ENCODE peak calls at places on chromosomes 1 and 21, in six cellular contexts. C, R, T, U, L and V are unnamed samples.

GRCh38 chr1:60989745-60990718 is 92.3 kb upstream of the NFIA start:
- DNase-seq in C (no peak), R (no peak), T (no peak), U (no peak), L (peak), V (no peak)

GRCh38 chr1:30527511-30528140 is 195.8 kb downstream of the MATN1 start:
- DNase-seq in C (no peak), R (no peak), T (no peak), U (no peak), L (peak), V (no peak)

GRCh38 chr1:231817813-231818212 is 191.2 kb downstream of the DISC1 start:
- DNase-seq in C (no peak), R (no peak), T (no peak), U (no peak), L (no peak), V (no peak)

GRCh38 chr1:183093066-183093668 is 69.9 kb downstream of the LAMC1 start:
- DNase-seq in C (no peak), R (no peak), T (no peak), U (no peak), L (no peak), V (no peak)

GRCh38 chr1:115293006-115293405 is 45.0 kb downstream of the NGF start:
- DNase-seq in C (no peak), R (no peak), T (no peak), U (no peak), L (no peak), V (no peak)

GRCh38 chr1:155938220-155938627 is 3.2 kb upstream of the RXFP4 start:
- DNase-seq in C (no peak), R (peak), T (peak), U (no peak), L (peak), V (no peak)

GRCh38 chr1:36864182-36865079 is 169.9 kb downstream of the GRIK3 start:
- DNase-seq in C (peak), R (peak), T (peak), U (no peak), L (no peak), V (no peak)

GRCh38 chr21:46317710-46318463 is 5.8 kb downstream of the C21orf58 start:
- DNase-seq in C (no peak), R (no peak), T (no peak), U (no peak), L (no peak), V (no peak)

GRCh38 chr1:228009828-228010775 is 3.3 kb downstream of the WNT3A start:
- DNase-seq in C (no peak), R (no peak), T (no peak), U (no peak), L (no peak), V (peak)

GRCh38 chr1:19009882-19010321 is 53.4 kb upstream of the IFFO2 start:
- DNase-seq in C (no peak), R (no peak), T (no peak), U (no peak), L (peak), V (no peak)

GRCh38 chr1:243735457-243735856 is 114.6 kb downstream of the AKT3 start:
- DNase-seq in C (no peak), R (no peak), T (no peak), U (no peak), L (no peak), V (no peak)

GRCh38 chr1:113654883-113655282 is 104.4 kb downstream of the PHTF1 start:
- DNase-seq in C (no peak), R (no peak), T (no peak), U (no peak), L (no peak), V (no peak)

GRCh38 chr1:240405751-240406150 is 206.2 kb downstream of the GREM2 start:
- DNase-seq in C (no peak), R (no peak), T (no peak), U (no peak), L (no peak), V (no peak)

GRCh38 chr1:35444519-35444774 is 112.8 kb downstream of the KIAA0319L start:
- DNase-seq in C (no peak), R (no peak), T (no peak), U (no peak), L (no peak), V (no peak)

GRCh38 chr21:45551316-45551715 is 9.1 kb upstream of the SLC19A1 start:
- DNase-seq in C (no peak), R (no peak), T (no peak), U (no peak), L (peak), V (no peak)

GRCh38 chr1:8858888-8859706 is 19.4 kb downstream of the ENO1 start:
- DNase-seq in C (peak), R (no peak), T (peak), U (no peak), L (peak), V (no peak)

GRCh38 chr1:23456226-23456625 is 27.8 kb downstream of the ASAP3 start:
- DNase-seq in C (no peak), R (no peak), T (no peak), U (no peak), L (no peak), V (no peak)

GRCh38 chr1:193219391-193219790 is 33.0 kb upstream of the B3GALT2 start:
- DNase-seq in C (no peak), R (no peak), T (no peak), U (no peak), L (no peak), V (no peak)

GRCh38 chr1:5223266-5223665 is 568.9 kb downstream of the AJAP1 start:
- DNase-seq in C (no peak), R (no peak), T (no peak), U (no peak), L (no peak), V (no peak)

GRCh38 chr1:1891349-1892078 is 627 bp upstream of the GNB1 start:
- DNase-seq in C (peak), R (peak), T (peak), U (no peak), L (peak), V (peak)

GRCh38 chr1:10457910-10458309 is 8.1 kb downstream of the CORT start:
- DNase-seq in C (no peak), R (no peak), T (no peak), U (no peak), L (no peak), V (no peak)

GRCh38 chr1:22808846-22809501 is 98.3 kb downstream of the EPHB2 start:
- DNase-seq in C (no peak), R (no peak), T (no peak), U (no peak), L (peak), V (no peak)

GRCh38 chr1:222093518-222093917 is 351.6 kb upstream of the DUSP10 start:
- DNase-seq in C (no peak), R (no peak), T (no peak), U (no peak), L (no peak), V (no peak)

GRCh38 chr21:33036430-33037162 is 10.9 kb downstream of the OLIG2 start:
- DNase-seq in C (no peak), R (peak), T (no peak), U (no peak), L (peak), V (peak)

GRCh38 chr1:162699366-162699765 is 67.1 kb downstream of the DDR2 start:
- DNase-seq in C (no peak), R (no peak), T (no peak), U (no peak), L (no peak), V (no peak)

GRCh38 chr1:244212792-244213475 is 161.9 kb downstream of the ZBTB18 start:
- DNase-seq in C (no peak), R (no peak), T (no peak), U (no peak), L (peak), V (no peak)

GRCh38 chr1:41657679-41658078 is 173.2 kb upstream of the EDN2 start:
- DNase-seq in C (no peak), R (no peak), T (no peak), U (no peak), L (no peak), V (no peak)

GRCh38 chr21:38297193-38297592 is 40.4 kb downstream of the KCNJ15 start:
- DNase-seq in C (no peak), R (no peak), T (peak), U (no peak), L (peak), V (no peak)

GRCh38 chr1:234925440-234926251 is 203.0 kb downstream of the TOMM20 start:
- DNase-seq in C (no peak), R (no peak), T (no peak), U (no peak), L (peak), V (no peak)

GRCh38 chr1:150479927-150480352 is 7.3 kb upstream of the TARS2 start:
- DNase-seq in C (no peak), R (no peak), T (no peak), U (no peak), L (no peak), V (no peak)

GRCh38 chr1:42679364-42679983 is 2.7 kb upstream of the YBX1 start:
- DNase-seq in C (no peak), R (no peak), T (no peak), U (no peak), L (no peak), V (no peak)

GRCh38 chr1:209589440-209589839 is 5.9 kb downstream of the CAMK1G start:
- DNase-seq in C (no peak), R (no peak), T (no peak), U (no peak), L (no peak), V (no peak)

GRCh38 chr1:4973341-4973740 is 318.9 kb downstream of the AJAP1 start:
- DNase-seq in C (no peak), R (no peak), T (no peak), U (no peak), L (no peak), V (no peak)

GRCh38 chr1:67816096-67816493 is 17.2 kb downstream of the GNG12 start:
- DNase-seq in C (no peak), R (no peak), T (no peak), U (no peak), L (no peak), V (no peak)

GRCh38 chr1:21268281-21269239 is 21.7 kb downstream of the ECE1 start:
- DNase-seq in C (no peak), R (no peak), T (no peak), U (no peak), L (no peak), V (no peak)

GRCh38 chr1:71087060-71087459 is 6.2 kb upstream of the ZRANB2 start:
- DNase-seq in C (no peak), R (no peak), T (no peak), U (no peak), L (no peak), V (no peak)

GRCh38 chr1:72371259-72372035 is 89.1 kb upstream of the NEGR1 start:
- DNase-seq in C (peak), R (no peak), T (no peak), U (no peak), L (no peak), V (no peak)

GRCh38 chr1:91381844-91382243 is 22.8 kb downstream of the HFM1 start:
- DNase-seq in C (no peak), R (no peak), T (no peak), U (no peak), L (peak), V (no peak)

GRCh38 chr21:43979654-43980053 is 32.5 kb upstream of the TRAPPC10 start:
- DNase-seq in C (no peak), R (no peak), T (no peak), U (no peak), L (no peak), V (no peak)
- TF ChIP-seq CTCF in C (no peak), R (no peak), T (no peak), U (no peak), L (peak), V (no peak)

DNA sequence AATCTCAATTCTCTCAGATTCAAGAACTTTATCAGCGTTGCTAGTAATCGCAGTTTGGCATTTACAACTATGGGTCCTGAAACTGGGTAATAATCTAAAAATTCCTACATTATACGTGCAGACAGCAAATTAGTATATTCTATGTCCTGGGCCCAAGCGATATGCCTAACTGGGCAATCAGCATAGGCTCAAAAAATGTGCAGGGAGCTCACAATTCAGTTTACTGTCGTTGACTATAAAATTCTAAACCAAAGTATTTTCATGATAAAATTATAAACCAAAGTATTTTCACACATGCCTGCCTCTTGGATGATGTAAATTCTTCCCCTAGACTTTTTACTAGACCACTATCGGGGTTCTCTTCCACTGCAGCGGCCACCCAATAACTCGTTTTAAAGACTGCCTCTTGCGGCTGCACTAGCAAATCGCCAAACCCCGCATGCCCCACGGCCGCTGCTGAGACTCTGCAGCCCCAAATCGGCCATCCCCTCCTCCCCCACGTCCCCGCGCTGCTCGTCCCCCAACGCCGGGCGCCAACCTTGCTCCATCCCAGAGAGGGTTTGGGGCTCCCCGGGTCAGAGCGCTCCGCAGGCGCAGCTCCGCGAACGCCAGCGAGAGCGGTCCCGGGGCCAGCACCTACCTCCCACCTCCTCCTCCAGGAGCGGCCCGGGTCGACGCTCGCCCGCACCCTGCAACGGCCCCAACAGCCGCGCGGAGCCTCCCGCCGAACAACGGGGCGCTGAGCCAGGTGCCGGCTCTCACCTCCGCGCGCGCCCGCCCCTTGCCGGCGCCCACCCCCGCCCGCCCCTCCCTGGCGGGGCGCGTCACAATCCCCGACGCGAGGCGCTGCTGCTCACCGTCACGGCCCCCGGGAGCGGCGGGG is 506 bp downstream of the SSX2IP start:
- DNase-seq in C (peak), R (no peak), T (peak), U (no peak), L (peak), V (no peak)
- TF ChIP-seq CTCF in C (peak), R (peak), T (no peak), U (no peak), L (peak), V (no peak)

GRCh38 chr1:48758976-48759375 is 17.7 kb downstream of the BEND5 start:
- DNase-seq in C (no peak), R (no peak), T (no peak), U (no peak), L (no peak), V (no peak)
- TF ChIP-seq CTCF in C (no peak), R (no peak), T (no peak), U (no peak), L (no peak), V (no peak)

GRCh38 chr1:58841455-58841854 is 57.6 kb upstream of the JUN start:
- DNase-seq in C (no peak), R (no peak), T (no peak), U (no peak), L (no peak), V (no peak)
- TF ChIP-seq CTCF in C (peak), R (peak), T (peak), U (peak), L (peak), V (no peak)

GRCh38 chr1:25692560-25692959 is 76.0 kb downstream of the MAN1C1 start:
- DNase-seq in C (peak), R (peak), T (peak), U (no peak), L (no peak), V (no peak)
- TF ChIP-seq CTCF in C (peak), R (peak), T (peak), U (peak), L (peak), V (peak)

GRCh38 chr1:3386603-3387002 is 67.9 kb upstream of the ARHGEF16 start:
- DNase-seq in C (no peak), R (no peak), T (no peak), U (no peak), L (no peak), V (no peak)

GRCh38 chr1:3381901-3382300 is 72.6 kb upstream of the ARHGEF16 start:
- DNase-seq in C (no peak), R (no peak), T (no peak), U (no peak), L (no peak), V (no peak)

GRCh38 chr1:3380465-3380864 is 74.0 kb upstream of the ARHGEF16 start:
- DNase-seq in C (no peak), R (no peak), T (no peak), U (no peak), L (no peak), V (no peak)

GRCh38 chr1:3384407-3384806 is 70.1 kb upstream of the ARHGEF16 start:
- DNase-seq in C (no peak), R (no peak), T (no peak), U (no peak), L (no peak), V (peak)

DNA sequence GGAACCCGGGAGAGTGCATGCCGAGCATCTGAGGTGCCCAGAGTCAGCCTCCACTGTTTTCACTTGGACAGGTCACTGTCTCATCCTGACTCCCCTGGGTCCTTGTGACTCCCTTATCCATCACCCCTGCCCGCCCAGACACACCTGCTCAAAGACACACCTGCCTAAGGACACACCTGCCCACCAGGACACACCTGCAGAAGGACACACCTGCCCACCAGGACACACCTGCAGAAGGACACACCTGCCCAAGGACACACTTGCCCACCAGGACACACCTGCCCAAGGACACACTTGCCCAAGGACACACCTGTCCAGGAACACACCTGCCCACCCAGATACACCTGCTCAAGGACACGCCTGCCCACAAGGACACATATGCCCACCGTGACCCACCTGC is 70.8 kb upstream of the ARHGEF16 start:
- DNase-seq in C (no peak), R (no peak), T (no peak), U (no peak), L (no peak), V (no peak)
- TF ChIP-seq CTCF in C (no peak), R (no peak), T (no peak), U (no peak), L (no peak), V (no peak)

GRCh38 chr1:168164771-168165170 is 14.0 kb upstream of the TIPRL start:
- DNase-seq in C (no peak), R (no peak), T (no peak), U (no peak), L (no peak), V (no peak)
- TF ChIP-seq CTCF in C (no peak), R (no peak), T (no peak), U (no peak), L (no peak), V (no peak)

GRCh38 chr1:14923400-14924011 is 230.0 kb upstream of the TMEM51 start:
- DNase-seq in C (no peak), R (no peak), T (no peak), U (no peak), L (no peak), V (no peak)

GRCh38 chr1:14924012-14924452 is 229.5 kb upstream of the TMEM51 start:
- DNase-seq in C (peak), R (peak), T (peak), U (no peak), L (peak), V (peak)

GRCh38 chr1:14925336-14926136 is 228.0 kb upstream of the TMEM51 start:
- DNase-seq in C (no peak), R (no peak), T (no peak), U (no peak), L (no peak), V (no peak)

GRCh38 chr1:14926214-14926613 is 227.3 kb upstream of the TMEM51 start:
- DNase-seq in C (no peak), R (no peak), T (no peak), U (no peak), L (no peak), V (no peak)

GRCh38 chr1:14924455-14925325 is 228.9 kb upstream of the TMEM51 start:
- DNase-seq in C (peak), R (peak), T (peak), U (no peak), L (peak), V (no peak)
- TF ChIP-seq CTCF in C (no peak), R (no peak), T (no peak), U (no peak), L (no peak), V (no peak)

DNA sequence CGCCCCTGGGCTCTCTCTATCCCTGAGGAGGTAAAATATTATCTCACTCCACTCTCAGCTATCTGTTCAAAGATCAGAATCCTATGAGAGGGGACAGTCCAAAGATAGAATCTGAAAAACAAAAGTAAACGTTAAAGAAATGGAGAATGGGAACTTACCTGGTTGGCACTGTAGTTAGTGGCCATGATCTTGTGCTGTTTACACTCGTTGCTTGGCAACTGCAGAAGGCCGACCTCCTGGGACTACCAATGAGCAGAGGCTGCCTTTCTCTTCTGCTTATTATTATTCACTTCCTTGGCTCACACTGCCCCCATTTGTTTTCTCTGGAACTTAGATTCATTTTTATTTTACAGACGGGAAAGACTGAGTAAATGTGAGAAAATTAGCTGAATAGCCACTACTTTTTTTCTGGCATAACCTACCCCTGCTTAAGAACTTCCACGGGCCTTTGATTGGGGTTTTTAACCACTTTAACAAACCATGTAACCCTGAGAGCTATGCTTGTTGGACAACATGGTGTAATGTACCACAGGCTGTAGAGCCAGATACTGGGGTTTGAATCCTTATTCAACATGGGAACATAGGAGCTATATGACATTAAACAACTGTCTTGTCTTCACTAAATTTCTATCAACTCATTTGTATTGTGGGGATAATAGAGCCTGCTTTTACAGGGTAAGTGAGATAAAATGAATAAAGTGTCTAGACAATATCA is at the start of gene CFAP126:
- DNase-seq in C (peak), R (peak), T (peak), U (no peak), L (peak), V (no peak)
- TF ChIP-seq CTCF in C (peak), R (peak), T (no peak), U (no peak), L (peak), V (no peak)